ENCODE peak calls at places on chromosomes 7 and 10, in four cellular contexts. D, X, W and N are unnamed samples. For H3K4me1, the result is how much of the 10 kb centered on the place peaks cover.

GRCh38 chr7:22849158-22849557 is 26.5 kb upstream of the TOMM7 start:
- DNase-seq in D (no peak), X (no peak), W (no peak), N (no peak)

GRCh38 chr7:50621932-50622587 is 56.9 kb upstream of the DDC start:
- DNase-seq in D (no peak), X (no peak), W (no peak), N (no peak)

GRCh38 chr7:114663502-114663901 is 248.9 kb downstream of the FOXP2 start:
- DNase-seq in D (peak), X (peak), W (peak), N (peak)

GRCh38 chr7:35420657-35421056 is 166.8 kb upstream of the TBX20 start:
- DNase-seq in D (peak), X (no peak), W (no peak), N (peak)

GRCh38 chr10:20970044-20970443 is 72.9 kb upstream of the NEBL start:
- DNase-seq in D (no peak), X (peak), W (no peak), N (no peak)

GRCh38 chr7:13952921-13953320 is 36.5 kb downstream of the ETV1 start:
- DNase-seq in D (no peak), X (no peak), W (no peak), N (no peak)

GRCh38 chr7:27316311-27316710 is 73.7 kb downstream of the EVX1 start:
- DNase-seq in D (no peak), X (no peak), W (no peak), N (no peak)

GRCh38 chr10:58742141-58742540 is 229.5 kb downstream of the BICC1 start:
- DNase-seq in D (peak), X (peak), W (no peak), N (no peak)

GRCh38 chr10:5595591-5596590 is 70.5 kb downstream of the ASB13 start:
- DNase-seq in D (peak), X (peak), W (peak), N (peak)

GRCh38 chr7:117283371-117283770 is 39.5 kb downstream of the WNT2 start:
- DNase-seq in D (peak), X (peak), W (no peak), N (no peak)

GRCh38 chr7:143299840-143300239 is 11.7 kb downstream of the CASP2 start:
- DNase-seq in D (no peak), X (peak), W (peak), N (peak)

GRCh38 chr7:157312941-157313340 is 23.9 kb upstream of the DNAJB6 start:
- DNase-seq in D (no peak), X (no peak), W (no peak), N (no peak)

GRCh38 chr7:150788474-150789269 is 11.5 kb downstream of the TMEM176B start:
- DNase-seq in D (peak), X (no peak), W (no peak), N (peak)

GRCh38 chr7:95335093-95335492 is 10.8 kb upstream of the PON1 start:
- DNase-seq in D (peak), X (peak), W (no peak), N (no peak)
- H3K27ac ChIP-seq in D (no peak), X (no peak), W (no peak), N (no peak)

DNA sequence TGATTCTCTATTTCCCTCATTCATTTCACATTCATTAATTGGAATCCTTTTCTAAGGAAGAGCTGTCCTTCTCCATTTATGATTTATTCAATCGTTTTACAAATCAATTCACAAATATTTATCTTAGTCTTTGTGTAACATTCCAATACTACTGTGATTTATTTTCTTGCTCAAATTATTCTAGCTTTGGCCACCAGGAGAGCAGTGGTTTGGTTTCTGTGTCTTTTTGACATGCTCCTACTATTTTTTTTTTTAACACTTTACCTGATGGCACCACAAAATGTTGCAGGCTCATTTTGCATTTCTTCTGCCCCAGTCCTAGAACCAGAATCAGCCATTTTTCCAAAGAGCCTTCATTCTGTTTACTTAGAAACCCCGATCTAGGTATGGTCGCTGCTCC is 13.3 kb upstream of the RBM33 start:
- DNase-seq in D (no peak), X (no peak), W (no peak), N (no peak)
- H3K4me1 ChIP-seq in D (under half), X (under half), W (under half), N (under half)

GRCh38 chr7:16603633-16604032 is 41.9 kb downstream of the ANKMY2 start:
- DNase-seq in D (no peak), X (no peak), W (no peak), N (no peak)

GRCh38 chr7:16606704-16607103 is 38.9 kb downstream of the ANKMY2 start:
- DNase-seq in D (no peak), X (no peak), W (no peak), N (no peak)

GRCh38 chr7:16599860-16600259 is 45.7 kb downstream of the ANKMY2 start:
- DNase-seq in D (no peak), X (no peak), W (no peak), N (no peak)

GRCh38 chr7:16609842-16610450 is 35.6 kb downstream of the ANKMY2 start:
- DNase-seq in D (no peak), X (no peak), W (no peak), N (no peak)

DNA sequence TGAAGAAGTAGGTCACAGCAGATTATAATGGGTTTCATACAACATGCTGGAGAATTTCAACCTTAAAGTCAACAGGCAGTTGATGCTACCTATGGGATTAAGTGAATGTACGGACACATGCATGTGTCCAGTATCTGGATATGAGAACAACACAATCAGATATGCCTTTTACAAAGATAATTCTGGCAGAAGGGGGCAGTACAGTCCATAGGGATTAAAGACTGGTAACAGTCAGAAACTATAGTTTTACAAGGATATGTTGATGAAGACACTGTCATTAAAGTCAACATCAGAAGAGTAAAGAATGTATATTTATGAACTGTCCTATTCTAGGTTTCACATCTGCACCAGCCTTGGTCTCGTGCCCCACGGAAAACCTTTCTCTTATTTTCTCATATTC is 41.5 kb downstream of the ANKMY2 start:
- DNase-seq in D (no peak), X (no peak), W (no peak), N (peak)
- TF ChIP-seq CTCF in D (peak), X (peak), W (peak), N (peak)

GRCh38 chr7:17951745-17952254 is 11.5 kb upstream of the SNX13 start:
- DNase-seq in D (no peak), X (no peak), W (no peak), N (no peak)

GRCh38 chr7:17947606-17948005 is 7.3 kb upstream of the SNX13 start:
- DNase-seq in D (no peak), X (no peak), W (no peak), N (no peak)

GRCh38 chr7:17952387-17952786 is 12.1 kb upstream of the SNX13 start:
- DNase-seq in D (no peak), X (no peak), W (no peak), N (no peak)

GRCh38 chr7:17946591-17946990 is 6.3 kb upstream of the SNX13 start:
- DNase-seq in D (no peak), X (no peak), W (no peak), N (no peak)

DNA sequence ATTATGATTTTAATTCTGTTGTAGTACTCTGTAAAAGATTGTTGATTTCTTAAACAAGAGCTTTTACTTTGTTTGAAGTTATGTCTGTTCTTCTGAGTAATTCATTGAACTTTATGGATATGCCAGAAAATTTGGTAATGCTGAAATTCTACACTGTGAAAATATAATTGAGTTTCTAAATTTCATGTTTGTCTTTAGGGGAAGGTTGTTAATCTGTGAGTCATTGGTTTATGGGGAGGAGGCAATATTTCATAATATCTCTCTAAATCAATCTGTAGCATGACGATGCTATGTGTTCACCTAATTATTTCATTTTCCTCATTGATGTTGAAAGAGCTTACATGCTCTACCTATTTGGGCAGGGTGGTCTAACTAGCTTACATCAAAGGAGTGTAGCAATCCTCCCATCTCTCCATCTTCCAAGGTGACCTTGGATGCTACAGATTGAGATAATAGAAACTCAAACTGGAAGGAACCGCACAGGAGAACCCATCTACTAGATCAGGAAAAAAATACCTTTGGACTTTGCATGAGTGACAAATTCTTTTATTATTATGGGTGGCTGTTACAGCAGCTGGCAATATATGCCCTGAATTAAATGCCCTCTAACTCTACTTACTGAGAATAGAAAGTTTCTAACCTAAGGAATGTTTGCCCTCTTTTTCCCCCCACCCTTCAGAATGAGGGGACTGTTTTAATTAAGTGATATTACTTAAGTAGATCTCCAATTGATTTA is 8.4 kb upstream of the SNX13 start:
- DNase-seq in D (peak), X (no peak), W (no peak), N (no peak)
- H3K27ac ChIP-seq in D (no peak), X (no peak), W (no peak), N (no peak)